ENCODE peak calls at places on chromosomes 12 and 14, in five cellular contexts. X, O, H, C and D are unnamed samples. For H3K9me3, the result is how much of the 10 kb centered on the place peaks cover.

GRCh38 chr12:111446044-111446581 is 40.4 kb downstream of the SH2B3 start:
- DNase-seq in C (peak), H (no peak), X (no peak), O (no peak), D (peak)

GRCh38 chr12:105820407-105821140 is 318.2 kb downstream of the NUAK1 start:
- DNase-seq in C (no peak), H (peak), O (no peak), X (peak), D (no peak)

GRCh38 chr12:111035578-111036301 is 115.4 kb upstream of the MYL2 start:
- DNase-seq in H (no peak), C (peak), X (no peak), O (no peak), D (no peak)

GRCh38 chr14:103260629-103261124 is 73.4 kb upstream of the EIF5 start:
- DNase-seq in H (no peak), X (peak), C (no peak), O (peak), D (peak)

GRCh38 chr12:104339663-104340062 is 36.1 kb downstream of the EID3 start:
- DNase-seq in C (no peak), O (no peak), X (no peak), H (no peak), D (no peak)

GRCh38 chr14:49306152-49306751 is 279.9 kb downstream of the RPS29 start:
- DNase-seq in O (no peak), C (no peak), H (no peak), X (no peak), D (no peak)

GRCh38 chr14:105581551-105582341 is 55.4 kb downstream of the TMEM121 start:
- DNase-seq in X (no peak), O (no peak), H (no peak), C (no peak), D (no peak)

GRCh38 chr14:106222736-106223135 is 696.4 kb downstream of the TMEM121 start:
- DNase-seq in O (no peak), C (no peak), H (no peak), X (no peak), D (no peak)

GRCh38 chr14:102654298-102654697 is 61.8 kb downstream of the RCOR1 start:
- DNase-seq in X (no peak), H (no peak), O (no peak), C (no peak), D (no peak)

GRCh38 chr12:120439646-120440247 is 1.8 kb downstream of the COX6A1 start:
- DNase-seq in C (peak), X (peak), H (no peak), O (peak), D (peak)

GRCh38 chr12:79098530-79098929 is 234.0 kb downstream of the SYT1 start:
- DNase-seq in O (no peak), H (no peak), X (no peak), C (no peak), D (no peak)

GRCh38 chr12:112496493-112496892 is 77.7 kb downstream of the PTPN11 start:
- DNase-seq in O (no peak), H (no peak), X (no peak), C (no peak), D (no peak)

GRCh38 chr14:22319526-22320352 is 269.3 kb downstream of the DAD1 start:
- DNase-seq in X (peak), H (peak), C (peak), O (no peak), D (no peak)

GRCh38 chr12:85627584-85627983 is 208.6 kb downstream of the RASSF9 start:
- DNase-seq in C (no peak), X (no peak), H (no peak), O (no peak), D (no peak)

GRCh38 chr14:67263499-67264149 is 22.4 kb downstream of the PALS1 start:
- DNase-seq in C (no peak), O (no peak), X (no peak), H (no peak), D (no peak)

GRCh38 chr12:4852911-4853310 is 56.8 kb upstream of the KCNA1 start:
- DNase-seq in O (no peak), H (no peak), X (no peak), C (no peak), D (no peak)

GRCh38 chr12:2960996-2961616 is 1.9 kb downstream of the TEAD4 start:
- DNase-seq in H (no peak), O (no peak), X (no peak), C (no peak), D (no peak)
- H3K4me3 ChIP-seq in H (peak), O (peak), X (peak), C (no peak), D (no peak)

DNA sequence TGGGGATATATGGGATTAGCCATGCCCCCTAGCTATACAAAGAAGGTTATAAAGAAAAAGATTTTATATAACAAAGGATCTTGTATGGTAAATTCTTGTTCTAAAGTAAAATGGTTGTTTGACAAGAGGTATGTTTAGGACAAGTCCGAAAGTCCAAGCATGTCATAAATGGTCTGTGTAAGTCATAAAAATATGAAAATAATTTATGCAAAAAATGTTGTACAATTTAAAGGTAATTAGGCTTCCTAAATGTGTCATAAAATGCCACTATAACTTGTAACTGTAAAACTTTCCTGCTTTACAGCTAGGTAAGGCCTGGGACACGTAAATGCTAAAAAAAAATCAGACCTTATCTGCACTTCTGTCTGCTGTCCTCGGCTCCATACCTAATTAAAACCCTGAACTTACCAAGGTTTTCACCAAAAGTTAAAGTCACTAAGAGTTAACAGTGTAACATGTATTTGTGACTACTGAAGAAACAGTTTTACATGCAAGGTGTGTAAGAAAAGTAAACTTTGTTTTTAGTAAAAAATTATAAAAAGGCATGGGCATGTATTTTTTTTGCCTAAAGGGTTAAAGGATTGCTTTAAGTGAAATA is 110.0 kb upstream of the RESF1 start:
- DNase-seq in C (no peak), X (no peak), H (no peak), O (no peak), D (no peak)
- H3K9me3 ChIP-seq in C (under half), X (under half), H (under half), O (under half), D (under half)

GRCh38 chr12:132178801-132179401 is 34.6 kb downstream of the NOC4L start:
- DNase-seq in X (no peak), O (no peak), C (no peak), H (no peak), D (peak)
- H3K4me3 ChIP-seq in X (no peak), O (no peak), C (no peak), H (no peak), D (no peak)

GRCh38 chr12:99004799-99005474 is 359.8 kb downstream of the APAF1 start:
- DNase-seq in O (no peak), X (no peak), H (no peak), C (no peak), D (no peak)
- H3K9me3 ChIP-seq in O (under half), X (under half), H (under half), C (under half), D (under half)

GRCh38 chr14:94164685-94165431 is 9.3 kb upstream of the PPP4R4 start:
- DNase-seq in C (peak), H (no peak), O (no peak), X (no peak), D (peak)
- H3K4me3 ChIP-seq in C (no peak), H (no peak), O (no peak), X (no peak), D (no peak)

GRCh38 chr12:130142736-130143135 is 19.5 kb upstream of the FZD10 start:
- DNase-seq in O (no peak), H (no peak), X (no peak), C (no peak), D (no peak)

GRCh38 chr12:130139971-130140547 is 22.2 kb upstream of the FZD10 start:
- DNase-seq in C (no peak), H (no peak), X (no peak), O (no peak), D (no peak)

GRCh38 chr12:130141901-130142683 is 20.2 kb upstream of the FZD10 start:
- DNase-seq in X (no peak), C (no peak), H (no peak), O (no peak), D (no peak)

GRCh38 chr12:130139541-130139940 is 22.7 kb upstream of the FZD10 start:
- DNase-seq in X (no peak), H (no peak), O (no peak), C (no peak), D (no peak)

DNA sequence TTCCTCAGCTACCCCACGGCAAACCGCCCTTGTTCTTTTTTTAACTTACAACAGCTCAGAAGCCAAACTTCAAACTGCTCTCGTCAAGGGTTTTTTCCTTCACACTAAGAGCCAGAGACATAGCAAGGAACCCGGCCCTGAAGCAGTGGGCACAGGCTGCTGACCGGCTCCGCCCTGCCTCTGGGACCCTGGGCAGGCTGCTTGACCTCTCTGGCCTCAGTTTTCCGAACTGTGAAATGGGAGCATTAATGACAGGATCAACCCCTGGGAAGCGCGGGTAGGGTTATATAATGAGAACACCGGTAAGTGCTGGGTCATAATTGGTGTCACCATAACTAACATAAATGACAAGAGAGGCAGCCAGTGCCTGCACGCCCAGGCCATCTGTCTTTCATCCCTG is 21.2 kb upstream of the FZD10 start:
- DNase-seq in C (no peak), O (no peak), H (no peak), X (no peak), D (no peak)
- H3K9me3 ChIP-seq in C (under half), O (under half), H (under half), X (under half), D (under half)

GRCh38 chr12:46585854-46586621 is 213.5 kb upstream of the SLC38A2 start:
- DNase-seq in C (no peak), H (no peak), X (peak), O (no peak), D (peak)
- H3K4me3 ChIP-seq in C (no peak), H (no peak), X (no peak), O (no peak), D (no peak)

GRCh38 chr14:50475460-50475859 is 56.9 kb downstream of the MAP4K5 start:
- DNase-seq in O (no peak), H (no peak), C (peak), X (no peak), D (no peak)

GRCh38 chr14:50471838-50472465 is 60.4 kb downstream of the MAP4K5 start:
- DNase-seq in C (no peak), H (no peak), O (no peak), X (no peak), D (no peak)

GRCh38 chr14:50479041-50479440 is 53.3 kb downstream of the MAP4K5 start:
- DNase-seq in O (no peak), X (no peak), C (no peak), H (no peak), D (no peak)

GRCh38 chr14:50477760-50478159 is 54.6 kb downstream of the MAP4K5 start:
- DNase-seq in O (no peak), H (no peak), X (no peak), C (no peak), D (no peak)

GRCh38 chr14:50476134-50476533 is 56.2 kb downstream of the MAP4K5 start:
- DNase-seq in O (no peak), H (no peak), X (no peak), C (no peak), D (no peak)
- H3K9me3 ChIP-seq in O (under half), H (under half), X (under half), C (under half), D (under half)